ENCODE peak calls at places on chromosomes 11 and 22, in ten cellular contexts. One of them, this sample, is unnamed.

GRCh38 chr11:130585545-130585944 is 137.1 kb downstream of the ADAMTS15 start:
- DNase-seq in sciatic nerve: no peak
- DNase-seq in T-cell: no peak
- DNase-seq in sigmoid colon: no peak
- DNase-seq in NCI-H748 treated with DMSO at 0.1 percent for 48 hours: no peak
- DNase-seq in GM12891: no peak
- DNase-seq in NAMALWA: no peak
- DNase-seq in endothelial cell: no peak
- DNase-seq in GM19239: no peak
- DNase-seq in stimulated activated CD4-positive, alpha-beta T cell treated with anti-CD3 and anti-CD28 coated beads, Interleukin-1b, Interleukin-23, amount 100 ng/mL, for 1 hour: no peak
- DNase-seq in this sample: no peak

GRCh38 chr11:121692236-121692635 is 239.5 kb upstream of the SORL1-AS1 start:
- DNase-seq in GM12891: no peak
- DNase-seq in NAMALWA: no peak
- DNase-seq in sigmoid colon: no peak
- DNase-seq in endothelial cell: no peak
- DNase-seq in T-cell: no peak
- DNase-seq in GM19239: no peak
- DNase-seq in sciatic nerve: no peak
- DNase-seq in stimulated activated CD4-positive, alpha-beta T cell treated with anti-CD3 and anti-CD28 coated beads, Interleukin-1b, Interleukin-23, amount 100 ng/mL, for 1 hour: no peak
- DNase-seq in NCI-H748 treated with DMSO at 0.1 percent for 48 hours: no peak
- DNase-seq in this sample: no peak

GRCh38 chr11:12998336-12998735 is 10.8 kb upstream of the RASSF10 start:
- DNase-seq in T-cell: no peak
- DNase-seq in sigmoid colon: no peak
- DNase-seq in GM19239: no peak
- DNase-seq in GM12891: no peak
- DNase-seq in NAMALWA: no peak
- DNase-seq in stimulated activated CD4-positive, alpha-beta T cell treated with anti-CD3 and anti-CD28 coated beads, Interleukin-1b, Interleukin-23, amount 100 ng/mL, for 1 hour: no peak
- DNase-seq in sciatic nerve: no peak
- DNase-seq in NCI-H748 treated with DMSO at 0.1 percent for 48 hours: no peak
- DNase-seq in endothelial cell: no peak
- DNase-seq in this sample: no peak

GRCh38 chr22:39089928-39090327 is 7.1 kb upstream of the APOBEC3H start:
- DNase-seq in T-cell: no peak
- DNase-seq in NCI-H748 treated with DMSO at 0.1 percent for 48 hours: no peak
- DNase-seq in sigmoid colon: no peak
- DNase-seq in endothelial cell: no peak
- DNase-seq in sciatic nerve: no peak
- DNase-seq in NAMALWA: no peak
- DNase-seq in stimulated activated CD4-positive, alpha-beta T cell treated with anti-CD3 and anti-CD28 coated beads, Interleukin-1b, Interleukin-23, amount 100 ng/mL, for 1 hour: no peak
- DNase-seq in GM12891: no peak
- DNase-seq in GM19239: no peak
- DNase-seq in this sample: no peak

GRCh38 chr11:2975594-2975993 is 16.5 kb downstream of the NAP1L4 start:
- DNase-seq in NCI-H748 treated with DMSO at 0.1 percent for 48 hours: no peak
- DNase-seq in stimulated activated CD4-positive, alpha-beta T cell treated with anti-CD3 and anti-CD28 coated beads, Interleukin-1b, Interleukin-23, amount 100 ng/mL, for 1 hour: no peak
- DNase-seq in NAMALWA: peak
- DNase-seq in endothelial cell: no peak
- DNase-seq in sigmoid colon: no peak
- DNase-seq in sciatic nerve: no peak
- DNase-seq in GM12891: no peak
- DNase-seq in GM19239: no peak
- DNase-seq in T-cell: peak
- DNase-seq in this sample: no peak

GRCh38 chr22:20396639-20397038 is 2.7 kb downstream of the ZNF74 start:
- DNase-seq in GM19239: no peak
- DNase-seq in endothelial cell: no peak
- DNase-seq in NAMALWA: no peak
- DNase-seq in sciatic nerve: no peak
- DNase-seq in T-cell: no peak
- DNase-seq in sigmoid colon: no peak
- DNase-seq in stimulated activated CD4-positive, alpha-beta T cell treated with anti-CD3 and anti-CD28 coated beads, Interleukin-1b, Interleukin-23, amount 100 ng/mL, for 1 hour: no peak
- DNase-seq in GM12891: no peak
- DNase-seq in NCI-H748 treated with DMSO at 0.1 percent for 48 hours: no peak
- DNase-seq in this sample: peak

GRCh38 chr11:70527429-70528045 is 129.2 kb downstream of the CTTN start:
- DNase-seq in T-cell: no peak
- DNase-seq in GM19239: no peak
- DNase-seq in sciatic nerve: no peak
- DNase-seq in NCI-H748 treated with DMSO at 0.1 percent for 48 hours: no peak
- DNase-seq in NAMALWA: no peak
- DNase-seq in stimulated activated CD4-positive, alpha-beta T cell treated with anti-CD3 and anti-CD28 coated beads, Interleukin-1b, Interleukin-23, amount 100 ng/mL, for 1 hour: no peak
- DNase-seq in sigmoid colon: no peak
- DNase-seq in endothelial cell: no peak
- DNase-seq in GM12891: no peak
- DNase-seq in this sample: no peak

GRCh38 chr11:20050551-20051333 is 109.5 kb downstream of the DBX1 start:
- DNase-seq in NAMALWA: no peak
- DNase-seq in sigmoid colon: no peak
- DNase-seq in NCI-H748 treated with DMSO at 0.1 percent for 48 hours: no peak
- DNase-seq in GM19239: no peak
- DNase-seq in stimulated activated CD4-positive, alpha-beta T cell treated with anti-CD3 and anti-CD28 coated beads, Interleukin-1b, Interleukin-23, amount 100 ng/mL, for 1 hour: no peak
- DNase-seq in sciatic nerve: no peak
- DNase-seq in endothelial cell: no peak
- DNase-seq in T-cell: no peak
- DNase-seq in GM12891: no peak
- DNase-seq in this sample: no peak

GRCh38 chr11:19060629-19061028 is at the start of gene MRGPRX2:
- DNase-seq in stimulated activated CD4-positive, alpha-beta T cell treated with anti-CD3 and anti-CD28 coated beads, Interleukin-1b, Interleukin-23, amount 100 ng/mL, for 1 hour: no peak
- DNase-seq in GM19239: no peak
- DNase-seq in sciatic nerve: no peak
- DNase-seq in endothelial cell: no peak
- DNase-seq in NAMALWA: no peak
- DNase-seq in T-cell: no peak
- DNase-seq in GM12891: no peak
- DNase-seq in NCI-H748 treated with DMSO at 0.1 percent for 48 hours: no peak
- DNase-seq in sigmoid colon: no peak
- DNase-seq in this sample: no peak

GRCh38 chr11:26323837-26324236 is 8.1 kb upstream of the ANO3 start:
- DNase-seq in GM19239: no peak
- DNase-seq in NAMALWA: no peak
- DNase-seq in T-cell: no peak
- DNase-seq in stimulated activated CD4-positive, alpha-beta T cell treated with anti-CD3 and anti-CD28 coated beads, Interleukin-1b, Interleukin-23, amount 100 ng/mL, for 1 hour: no peak
- DNase-seq in sigmoid colon: no peak
- DNase-seq in GM12891: no peak
- DNase-seq in sciatic nerve: no peak
- DNase-seq in endothelial cell: no peak
- DNase-seq in NCI-H748 treated with DMSO at 0.1 percent for 48 hours: no peak
- DNase-seq in this sample: no peak

This sample was measured in mesenteric fat pad.